ENCODE peak calls at places on chromosomes 2 and 18, in nine cellular contexts. Z is T-helper 1 cell; K is activated CD4-positive, CD25-positive, alpha-beta regulatory T cell; P is NCI-H446 treated with DMSO at 0.1 percent for 48 hours; M is progenitor cell of endocrine pancreas; Q is CD4-positive, CD25-positive, alpha-beta regulatory T cell; O is NCI-H1092 treated with DMSO at 0.1 percent for 48 hours; Y is transverse colon; S is ascending aorta. U is an unnamed sample.

GRCh38 chr2:239687441-239687840 is 286.6 kb upstream of the HDAC4 start:
- DNase-seq in P (no peak), S (no peak), Z (no peak), Y (no peak), O (no peak), Q (no peak), K (no peak), M (no peak), U (peak)

GRCh38 chr2:25443766-25444165 is 102.0 kb upstream of the DNMT3A start:
- DNase-seq in P (no peak), Q (no peak), S (no peak), O (no peak), K (no peak), M (no peak), Y (no peak), Z (no peak), U (no peak)

GRCh38 chr2:226215902-226216503 is 583.6 kb downstream of the IRS1 start:
- DNase-seq in Y (peak), M (peak), Z (peak), K (peak), P (no peak), Q (no peak), S (no peak), O (peak), U (peak)

GRCh38 chr18:76529433-76529811 is 34.4 kb upstream of the ZNF516 start:
- DNase-seq in S (no peak), P (no peak), Q (no peak), K (no peak), Y (no peak), O (no peak), Z (no peak), M (no peak), U (no peak)

GRCh38 chr2:168538534-168538933 is 82.5 kb downstream of the CERS6 start:
- DNase-seq in Z (no peak), Q (no peak), Y (no peak), S (no peak), K (no peak), M (no peak), P (no peak), O (no peak), U (no peak)

GRCh38 chr18:52979888-52980287 is 639.9 kb downstream of the DCC start:
- DNase-seq in Y (no peak), M (no peak), Q (no peak), O (no peak), S (no peak), K (no peak), Z (no peak), P (no peak), U (no peak)

GRCh38 chr2:30629866-30630265 is 177.4 kb downstream of the CAPN13 start:
- DNase-seq in Y (no peak), K (no peak), S (no peak), P (no peak), M (no peak), Q (no peak), Z (no peak), O (no peak), U (no peak)

GRCh38 chr2:240627736-240628506 is 2.6 kb downstream of the GPR35 start:
- DNase-seq in Z (no peak), O (no peak), P (no peak), Q (no peak), Y (peak), M (no peak), K (no peak), S (no peak), U (no peak)

GRCh38 chr2:15170068-15170775 is 390.9 kb downstream of the NBAS start:
- DNase-seq in O (no peak), Z (no peak), P (no peak), M (no peak), S (no peak), Y (no peak), Q (no peak), K (no peak), U (no peak)

U was measured in colonic mucosa.